ENCODE peak calls at places on chromosome 15, in five cellular contexts. One of them, this sample, is unnamed.

GRCh38 chr15:31504462-31504839 is 177.8 kb downstream of the KLF13 start:
- DNase-seq in mesendoderm: no peak
- DNase-seq in IMR-90: no peak
- DNase-seq in mammary epithelial cell: peak
- DNase-seq in substantia nigra: no peak
- DNase-seq in this sample: no peak

GRCh38 chr15:74653426-74654082 is 37.9 kb downstream of the CLK3 start:
- DNase-seq in substantia nigra: no peak
- DNase-seq in IMR-90: peak
- DNase-seq in mesendoderm: no peak
- DNase-seq in mammary epithelial cell: peak
- DNase-seq in this sample: no peak

GRCh38 chr15:63156708-63157065 is 590 bp downstream of the RPS27L start:
- DNase-seq in substantia nigra: no peak
- DNase-seq in mammary epithelial cell: peak
- DNase-seq in IMR-90: peak
- DNase-seq in mesendoderm: peak
- DNase-seq in this sample: peak

GRCh38 chr15:79593119-79593869 is 161.2 kb downstream of the MINAR1 start:
- DNase-seq in IMR-90: peak
- DNase-seq in mesendoderm: peak
- DNase-seq in substantia nigra: no peak
- DNase-seq in mammary epithelial cell: no peak
- DNase-seq in this sample: no peak

GRCh38 chr15:80418892-80419537 is 14.8 kb downstream of the ARNT2 start:
- DNase-seq in IMR-90: peak
- DNase-seq in substantia nigra: no peak
- DNase-seq in mesendoderm: peak
- DNase-seq in mammary epithelial cell: peak
- DNase-seq in this sample: no peak

GRCh38 chr15:100560323-100560722 is 31.6 kb upstream of the CERS3 start:
- DNase-seq in substantia nigra: no peak
- DNase-seq in mesendoderm: no peak
- DNase-seq in IMR-90: no peak
- DNase-seq in mammary epithelial cell: no peak
- DNase-seq in this sample: no peak

GRCh38 chr15:70088887-70089691 is 8.6 kb downstream of the TLE3 start:
- DNase-seq in mesendoderm: peak
- DNase-seq in substantia nigra: no peak
- DNase-seq in IMR-90: peak
- DNase-seq in mammary epithelial cell: no peak
- DNase-seq in this sample: no peak

GRCh38 chr15:91471410-91471993 is 371.4 kb downstream of the SV2B start:
- DNase-seq in IMR-90: peak
- DNase-seq in mammary epithelial cell: no peak
- DNase-seq in substantia nigra: no peak
- DNase-seq in mesendoderm: no peak
- DNase-seq in this sample: no peak

GRCh38 chr15:83282859-83283812 is 1.3 kb downstream of the BNC1 start:
- DNase-seq in mammary epithelial cell: peak
- DNase-seq in substantia nigra: no peak
- DNase-seq in mesendoderm: peak
- DNase-seq in IMR-90: no peak
- DNase-seq in this sample: no peak

GRCh38 chr15:66388057-66388363 is 1.3 kb downstream of the MAP2K1 start:
- DNase-seq in substantia nigra: no peak
- DNase-seq in mesendoderm: no peak
- DNase-seq in mammary epithelial cell: no peak
- DNase-seq in IMR-90: no peak
- DNase-seq in this sample: no peak

GRCh38 chr15:48447657-48448056 is 116.4 kb downstream of the DUT start:
- DNase-seq in mammary epithelial cell: peak
- DNase-seq in substantia nigra: no peak
- DNase-seq in IMR-90: peak
- DNase-seq in mesendoderm: no peak
- DNase-seq in this sample: no peak

GRCh38 chr15:49902791-49903481 is 216.1 kb downstream of the ATP8B4 start:
- DNase-seq in mammary epithelial cell: peak
- DNase-seq in IMR-90: peak
- DNase-seq in substantia nigra: peak
- DNase-seq in mesendoderm: no peak
- DNase-seq in this sample: no peak

GRCh38 chr15:57861039-57861638 is 154.6 kb downstream of the POLR2M start:
- DNase-seq in IMR-90: peak
- DNase-seq in mesendoderm: peak
- DNase-seq in mammary epithelial cell: peak
- DNase-seq in substantia nigra: peak
- DNase-seq in this sample: no peak

GRCh38 chr15:71730277-71731144 is 79.8 kb upstream of the NR2E3 start:
- DNase-seq in IMR-90: peak
- DNase-seq in substantia nigra: peak
- DNase-seq in mesendoderm: peak
- DNase-seq in mammary epithelial cell: peak
- DNase-seq in this sample: no peak

GRCh38 chr15:40267670-40268069 is 15.2 kb downstream of the ANKRD63 start:
- DNase-seq in IMR-90: no peak
- DNase-seq in mammary epithelial cell: no peak
- DNase-seq in substantia nigra: no peak
- DNase-seq in mesendoderm: no peak
- DNase-seq in this sample: no peak

GRCh38 chr15:74964794-74965193 is 8.2 kb upstream of the RPP25 start:
- DNase-seq in mammary epithelial cell: no peak
- DNase-seq in IMR-90: peak
- DNase-seq in mesendoderm: no peak
- DNase-seq in substantia nigra: no peak
- DNase-seq in this sample: no peak

GRCh38 chr15:93584021-93584420 is 495.0 kb upstream of the RGMA start:
- DNase-seq in substantia nigra: no peak
- DNase-seq in mesendoderm: no peak
- DNase-seq in mammary epithelial cell: no peak
- DNase-seq in IMR-90: no peak
- DNase-seq in this sample: no peak

GRCh38 chr15:59687831-59688230 is 1.3 kb downstream of the BNIP2 start:
- DNase-seq in IMR-90: peak
- DNase-seq in substantia nigra: no peak
- DNase-seq in mammary epithelial cell: no peak
- DNase-seq in mesendoderm: no peak
- DNase-seq in this sample: no peak

GRCh38 chr15:85625431-85625830 is 169.3 kb downstream of the KLHL25 start:
- DNase-seq in substantia nigra: no peak
- DNase-seq in mesendoderm: no peak
- DNase-seq in mammary epithelial cell: no peak
- DNase-seq in IMR-90: no peak
- DNase-seq in this sample: peak

GRCh38 chr15:42131826-42132806 is 24.3 kb downstream of the PLA2G4F start:
- DNase-seq in mesendoderm: peak
- DNase-seq in mammary epithelial cell: no peak
- DNase-seq in IMR-90: no peak
- DNase-seq in substantia nigra: no peak
- DNase-seq in this sample: no peak

GRCh38 chr15:91849749-91850161 is 3.8 kb upstream of the SLCO3A1 start:
- DNase-seq in mesendoderm: peak
- DNase-seq in mammary epithelial cell: peak
- DNase-seq in substantia nigra: no peak
- DNase-seq in IMR-90: peak
- DNase-seq in this sample: no peak

GRCh38 chr15:62734706-62735105 is 307.8 kb upstream of the TPM1 start:
- DNase-seq in mesendoderm: peak
- DNase-seq in mammary epithelial cell: no peak
- DNase-seq in IMR-90: no peak
- DNase-seq in substantia nigra: no peak
- DNase-seq in this sample: no peak

GRCh38 chr15:84788500-84788899 is 28.7 kb upstream of the ALPK3 start:
- DNase-seq in substantia nigra: no peak
- DNase-seq in mammary epithelial cell: no peak
- DNase-seq in mesendoderm: no peak
- DNase-seq in IMR-90: no peak
- DNase-seq in this sample: no peak

DNA sequence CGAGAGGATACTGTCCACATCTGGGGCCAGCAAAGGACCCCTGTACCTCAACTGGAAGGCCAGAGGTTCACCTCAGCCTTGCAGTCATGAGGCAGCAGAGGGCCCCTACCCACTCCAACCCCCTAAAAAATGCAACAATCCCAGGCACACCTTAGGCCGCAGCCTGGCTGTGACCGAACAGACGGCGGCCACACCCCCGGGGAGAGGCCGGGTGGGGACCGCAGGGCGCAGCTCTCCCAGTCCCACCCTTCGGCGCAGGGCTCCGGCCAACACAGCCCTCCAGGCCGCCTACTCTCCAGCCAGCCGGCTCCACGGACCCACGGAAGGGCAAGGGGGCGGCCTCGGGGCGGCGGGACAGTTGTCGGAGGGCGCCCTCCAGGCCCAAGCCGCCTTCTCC is 457 bp upstream of the DNAJA4 start:
- DNase-seq in mesendoderm: no peak
- DNase-seq in IMR-90: no peak
- DNase-seq in substantia nigra: no peak
- DNase-seq in mammary epithelial cell: no peak
- DNase-seq in this sample: no peak
- H3K27ac ChIP-seq in mesendoderm: no peak
- H3K27ac ChIP-seq in IMR-90: no peak
- H3K27ac ChIP-seq in substantia nigra: peak
- H3K27ac ChIP-seq in mammary epithelial cell: no peak
- H3K27ac ChIP-seq in this sample: peak

DNA sequence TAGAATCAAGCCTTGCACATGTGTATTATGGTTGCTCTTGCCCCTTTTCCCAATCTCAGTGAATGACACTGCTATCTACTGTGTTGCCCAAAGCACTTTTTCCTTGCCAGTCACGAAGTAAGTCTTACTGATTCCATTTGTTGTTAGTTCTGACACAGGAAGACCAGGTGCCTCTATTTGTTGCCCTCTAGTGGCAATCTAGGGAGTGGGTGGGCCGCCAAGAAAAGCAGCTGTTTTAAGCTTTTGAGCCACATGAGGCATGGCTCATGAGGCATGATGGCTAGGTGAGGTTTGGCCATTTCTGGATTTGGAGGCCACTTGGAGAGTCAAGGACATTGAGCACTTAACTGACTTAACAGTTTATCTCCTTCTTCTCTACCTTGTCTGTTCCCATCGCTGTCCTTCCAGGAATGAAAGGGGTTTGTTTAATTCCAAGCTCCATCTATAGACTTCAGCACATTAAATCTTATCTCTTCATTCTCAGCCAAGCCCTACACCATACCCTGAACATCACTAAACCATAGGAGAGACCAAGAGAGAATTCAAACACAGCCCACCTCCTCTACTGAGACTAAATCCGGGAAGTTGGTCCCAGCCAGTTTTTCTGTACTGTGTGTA is 103.1 kb downstream of the HCN4 start:
- DNase-seq in IMR-90: peak
- DNase-seq in substantia nigra: no peak
- DNase-seq in mesendoderm: peak
- DNase-seq in mammary epithelial cell: peak
- DNase-seq in this sample: peak
- H3K27ac ChIP-seq in IMR-90: no peak
- H3K27ac ChIP-seq in substantia nigra: no peak
- H3K27ac ChIP-seq in mesendoderm: no peak
- H3K27ac ChIP-seq in mammary epithelial cell: no peak
- H3K27ac ChIP-seq in this sample: no peak

GRCh38 chr15:61171190-61171589 is 57.9 kb downstream of the RORA start:
- DNase-seq in mammary epithelial cell: no peak
- DNase-seq in IMR-90: no peak
- DNase-seq in substantia nigra: no peak
- DNase-seq in mesendoderm: no peak
- DNase-seq in this sample: no peak
- H3K27ac ChIP-seq in mammary epithelial cell: no peak
- H3K27ac ChIP-seq in IMR-90: no peak
- H3K27ac ChIP-seq in substantia nigra: no peak
- H3K27ac ChIP-seq in mesendoderm: no peak
- H3K27ac ChIP-seq in this sample: no peak

DNA sequence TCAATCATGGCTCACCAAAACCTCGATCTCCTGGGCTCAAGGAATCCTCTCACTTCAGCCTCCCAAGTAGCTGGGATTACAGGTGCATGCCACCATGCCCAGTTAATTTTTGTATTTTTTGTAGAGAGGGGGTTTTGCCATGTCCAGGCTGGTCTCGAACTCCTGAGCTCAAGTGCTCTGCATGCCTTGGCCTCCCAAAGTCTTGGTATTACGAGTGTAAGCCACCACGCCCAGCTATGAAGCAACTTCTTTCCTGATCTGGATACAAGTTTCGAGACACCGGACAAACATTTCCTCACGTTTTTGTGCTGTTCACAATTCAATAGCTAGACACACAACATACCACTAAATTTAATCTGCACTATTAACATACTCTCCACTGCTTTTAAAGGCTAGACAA is 3.4 kb upstream of the SYNM start:
- DNase-seq in mammary epithelial cell: no peak
- DNase-seq in IMR-90: no peak
- DNase-seq in substantia nigra: no peak
- DNase-seq in mesendoderm: no peak
- DNase-seq in this sample: no peak
- H3K27ac ChIP-seq in mammary epithelial cell: no peak
- H3K27ac ChIP-seq in IMR-90: no peak
- H3K27ac ChIP-seq in substantia nigra: no peak
- H3K27ac ChIP-seq in mesendoderm: no peak
- H3K27ac ChIP-seq in this sample: no peak

GRCh38 chr15:64642875-64643274 is 132.5 kb downstream of the RBPMS2 start:
- DNase-seq in mammary epithelial cell: no peak
- DNase-seq in IMR-90: no peak
- DNase-seq in substantia nigra: no peak
- DNase-seq in mesendoderm: no peak
- DNase-seq in this sample: no peak
- H3K27ac ChIP-seq in mammary epithelial cell: no peak
- H3K27ac ChIP-seq in IMR-90: no peak
- H3K27ac ChIP-seq in substantia nigra: no peak
- H3K27ac ChIP-seq in mesendoderm: no peak
- H3K27ac ChIP-seq in this sample: no peak

This sample was measured in CD4-positive, alpha-beta T cell.